ENCODE peak calls at places on chromosome 6, in five cellular contexts. M, Z, K, S and N are unnamed samples.

GRCh38 chr6:88641178-88641903 is 322.1 kb downstream of the RNGTT start:
- DNase-seq in M (peak; percentile 13), Z (no peak), K (peak; percentile 41), S (no peak), N (no peak)

GRCh38 chr6:37536462-37537225 is 37.0 kb upstream of the CCDC167 start:
- DNase-seq in M (no peak), Z (no peak), K (no peak), S (no peak), N (no peak)

GRCh38 chr6:105459884-105460283 is 57.0 kb upstream of the PREP start:
- DNase-seq in M (peak; percentile 35), Z (no peak), K (no peak), S (no peak), N (no peak)

GRCh38 chr6:90044833-90045337 is 150.6 kb downstream of the GJA10 start:
- DNase-seq in M (peak; percentile 88), Z (no peak), K (peak; percentile 53), S (peak; percentile 7), N (no peak)

GRCh38 chr6:137233561-137234504 is 14.6 kb upstream of the IFNGR1 start:
- DNase-seq in M (peak; percentile 91), Z (no peak), K (peak; percentile 88), S (peak; percentile 54), N (no peak)

GRCh38 chr6:121142093-121142492 is 192.2 kb downstream of the TBC1D32 start:
- DNase-seq in M (no peak), Z (no peak), K (no peak), S (no peak), N (no peak)

GRCh38 chr6:37657117-37657886 is 40.4 kb downstream of the MDGA1 start:
- DNase-seq in M (peak; percentile 44), Z (no peak), K (peak; percentile 21), S (no peak), N (no peak)

GRCh38 chr6:161242779-161243693 is 30.8 kb downstream of the AGPAT4 start:
- DNase-seq in M (peak; percentile 41), Z (peak; percentile 79), K (peak; percentile 30), S (peak; percentile 93), N (peak; percentile 45)

GRCh38 chr6:61809004-61809595 is 476.9 kb downstream of the KHDRBS2 start:
- DNase-seq in M (no peak), Z (no peak), K (peak; percentile 44), S (peak; percentile 44), N (peak; percentile 17)

GRCh38 chr6:9502991-9503761 is 911.7 kb downstream of the TFAP2A start:
- DNase-seq in M (peak; percentile 82), Z (no peak), K (peak; percentile 70), S (peak; percentile 50), N (peak; percentile 17)

GRCh38 chr6:28124350-28124970 is at the start of gene ZSCAN16:
- DNase-seq in M (peak; percentile 79), Z (peak; percentile 90), K (peak; percentile 88), S (peak; percentile 88), N (peak; percentile 72)
- H3K36me3 ChIP-seq in M (peaks cover 21% of the 10 kb centered on the region), Z (peaks cover 6% of the 10 kb centered on the region), K (peaks cover 11% of the 10 kb centered on the region), S (peaks cover 8% of the 10 kb centered on the region), N (peaks cover 79% of the 10 kb centered on the region)

GRCh38 chr6:30844118-30844535 is 40.2 kb upstream of the DDR1 start:
- DNase-seq in M (peak; percentile 53), Z (no peak), K (peak; percentile 56), S (peak; percentile 90), N (peak; percentile 43)
- H2AK5ac ChIP-seq in M (peak overlapping the region; percentile 14), Z (peak overlapping the region; percentile 83), K (peak overlapping the region; percentile 83), S (peak overlapping the region; percentile 65), N (no peak overlapping the region)

DNA sequence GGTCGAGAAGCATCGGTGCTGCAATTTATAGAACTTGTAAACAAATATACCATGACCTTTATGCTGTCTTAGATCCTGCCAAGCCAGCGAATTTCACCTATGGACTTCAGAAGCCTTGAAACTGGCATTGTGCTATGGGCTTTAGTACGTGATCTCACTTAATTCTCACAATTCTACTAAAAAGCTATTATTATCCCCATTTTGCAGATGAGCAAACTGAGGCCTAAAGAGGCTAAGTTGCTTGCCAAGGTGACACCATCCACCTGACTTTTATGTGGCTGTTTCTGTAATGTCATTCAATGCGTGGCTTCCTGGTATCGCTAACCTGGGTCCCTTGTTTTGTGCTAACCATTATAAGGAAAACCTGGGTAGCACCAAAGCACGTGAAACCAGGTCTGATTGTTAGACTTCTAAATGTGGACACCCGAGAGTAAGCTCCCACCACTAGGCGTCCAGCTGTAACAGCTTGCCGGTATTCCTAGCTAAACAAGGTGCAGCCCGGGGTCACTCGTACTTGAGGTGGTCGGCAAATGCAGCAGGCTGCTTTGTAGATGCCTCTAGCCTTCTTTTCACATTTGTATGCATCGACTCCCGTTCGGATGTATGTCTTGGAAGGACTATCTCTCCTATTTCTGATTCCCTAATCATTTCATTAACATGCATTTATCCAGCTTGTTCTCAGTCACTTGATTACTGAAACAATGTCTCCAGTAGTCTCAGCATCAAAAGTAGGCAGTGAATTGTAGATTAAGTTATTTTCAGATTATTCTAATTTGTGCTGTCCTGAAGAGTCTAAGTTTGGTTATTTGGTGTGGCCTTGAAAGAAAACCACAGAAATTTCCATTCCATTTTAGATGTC is 1.1 kb downstream of the SYNJ2 start:
- DNase-seq in M (peak; percentile 54), Z (no peak), K (peak; percentile 57), S (peak; percentile 54), N (no peak)
- H2AFZ ChIP-seq in M (peak overlapping the region; percentile 91), Z (no peak overlapping the region), K (no peak overlapping the region), S (no peak overlapping the region), N (peak overlapping the region; percentile 97)

DNA sequence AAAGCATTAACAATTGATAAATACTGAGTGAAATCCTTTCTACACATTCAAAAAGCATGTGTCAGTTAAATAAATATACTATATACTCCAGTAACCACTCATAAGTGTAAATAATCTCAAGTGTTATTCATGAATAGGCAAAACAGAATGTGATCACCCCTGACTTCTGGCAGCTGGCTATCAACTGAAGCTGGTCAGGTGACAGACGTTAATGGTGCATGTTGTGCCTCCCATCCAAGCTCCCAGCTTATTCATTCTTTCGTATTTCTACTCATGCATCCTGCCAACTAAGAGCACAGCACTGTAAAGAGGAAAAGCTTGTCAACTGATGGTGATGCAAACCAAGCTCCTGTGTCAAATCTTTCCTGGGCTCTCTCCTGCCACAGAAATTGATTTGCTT is 7.7 kb downstream of the PSMB1 start:
- DNase-seq in M (peak; percentile 93), Z (no peak), K (peak; percentile 50), S (no peak), N (no peak)
- H3K36me3 ChIP-seq in M (peaks cover 34% of the 10 kb centered on the region), Z (peaks cover 53% of the 10 kb centered on the region), K (peaks cover 12% of the 10 kb centered on the region), S (peaks cover 18% of the 10 kb centered on the region), N (peaks cover 28% of the 10 kb centered on the region)